ENCODE peak calls at places on chromosomes 7 and 10, in five cellular contexts. G is HL-60, Z is ELR, E is non-pigmented ciliary epithelial cell, J is ureter. A is an unnamed sample.
A peak's percentile ranks its signal among the peaks of the same experiment; 100 is the strongest.

GRCh38 chr7:23121175-23121574 is 15.6 kb downstream of the KLHL7 start:
- DNase-seq in J (no peak), G (no peak), E (no peak), Z (no peak), A (no peak)

GRCh38 chr7:32108651-32109050 is 38.4 kb upstream of the PDE1C start:
- DNase-seq in Z (no peak), E (no peak), G (no peak), J (no peak), A (no peak)

GRCh38 chr7:84009051-84009450 is 185.5 kb downstream of the SEMA3A start:
- DNase-seq in G (no peak), E (no peak), J (no peak), Z (peak; percentile 58), A (no peak)

GRCh38 chr7:1246170-1246870 is 13.6 kb downstream of the UNCX start:
- DNase-seq in Z (no peak), E (no peak), J (no peak), G (no peak), A (no peak)

GRCh38 chr10:100907175-100907574 is 5.6 kb upstream of the SLF2 start:
- DNase-seq in Z (no peak), E (no peak), G (no peak), J (no peak), A (no peak)

GRCh38 chr10:104128214-104128613 is 6.2 kb downstream of the SFR1 start:
- DNase-seq in G (no peak), E (no peak), J (no peak), Z (peak; percentile 26), A (no peak)

GRCh38 chr7:145696071-145696470 is 420.5 kb upstream of the CNTNAP2 start:
- DNase-seq in J (no peak), E (no peak), G (no peak), Z (no peak), A (no peak)

GRCh38 chr7:19248681-19249080 is 103.5 kb upstream of the FERD3L start:
- DNase-seq in Z (peak; percentile 35), J (no peak), E (peak; percentile 56), G (no peak), A (no peak)

GRCh38 chr7:3207387-3207786 is 93.7 kb upstream of the SDK1 start:
- DNase-seq in J (no peak), E (no peak), G (no peak), Z (no peak), A (peak; percentile 34)

GRCh38 chr7:121083138-121083789 is 94.8 kb downstream of the CPED1 start:
- DNase-seq in J (no peak), E (no peak), G (no peak), Z (peak; percentile 86), A (no peak)

GRCh38 chr7:5495581-5496375 is 72.1 kb upstream of the TNRC18 start:
- DNase-seq in E (no peak), G (no peak), Z (no peak), J (no peak), A (no peak)

GRCh38 chr10:15214237-15214636 is 45.7 kb upstream of the NMT2 start:
- DNase-seq in J (no peak), E (no peak), Z (no peak), G (no peak), A (no peak)

GRCh38 chr7:137576481-137576880 is 232.9 kb upstream of the PTN start:
- DNase-seq in E (no peak), J (no peak), G (no peak), Z (no peak), A (no peak)

GRCh38 chr10:102419561-102420442 is 834 bp upstream of the FBXL15 start:
- DNase-seq in J (no peak), Z (peak; percentile 42), E (no peak), G (no peak), A (no peak)